ENCODE peak calls at places on chromosomes 7 and 10, in eight cellular contexts. One of them, this sample, is unnamed.

GRCh38 chr10:4144802-4145201 is 359.8 kb upstream of the KLF6 start:
- DNase-seq in pancreas: no peak
- DNase-seq in aorta: no peak
- DNase-seq in lower lobe of right lung: no peak
- DNase-seq in left ventricle myocardium inferior: no peak
- DNase-seq in cardiac muscle cell: no peak
- DNase-seq in neural progenitor cell: no peak
- DNase-seq in IMR-90: peak; percentile 20
- DNase-seq in this sample: no peak

GRCh38 chr10:127142141-127142540 is 54.2 kb downstream of the INSYN2A start:
- DNase-seq in left ventricle myocardium inferior: no peak
- DNase-seq in aorta: no peak
- DNase-seq in pancreas: no peak
- DNase-seq in lower lobe of right lung: no peak
- DNase-seq in cardiac muscle cell: no peak
- DNase-seq in IMR-90: no peak
- DNase-seq in neural progenitor cell: no peak
- DNase-seq in this sample: no peak

GRCh38 chr7:156497776-156498509 is 142.6 kb upstream of the RNF32 start:
- DNase-seq in left ventricle myocardium inferior: no peak
- DNase-seq in pancreas: no peak
- DNase-seq in lower lobe of right lung: no peak
- DNase-seq in IMR-90: no peak
- DNase-seq in cardiac muscle cell: no peak
- DNase-seq in aorta: no peak
- DNase-seq in neural progenitor cell: no peak
- DNase-seq in this sample: no peak

GRCh38 chr7:152459724-152460251 is 24.0 kb upstream of the KMT2C start:
- DNase-seq in cardiac muscle cell: peak; percentile 37
- DNase-seq in neural progenitor cell: peak; percentile 20
- DNase-seq in IMR-90: peak; percentile 40
- DNase-seq in pancreas: peak; percentile 74
- DNase-seq in aorta: peak; percentile 69
- DNase-seq in left ventricle myocardium inferior: peak; percentile 18
- DNase-seq in lower lobe of right lung: peak; percentile 60
- DNase-seq in this sample: no peak

GRCh38 chr10:83990126-83990525 is 149.2 kb upstream of the GHITM start:
- DNase-seq in pancreas: no peak
- DNase-seq in cardiac muscle cell: no peak
- DNase-seq in aorta: no peak
- DNase-seq in left ventricle myocardium inferior: no peak
- DNase-seq in lower lobe of right lung: no peak
- DNase-seq in IMR-90: no peak
- DNase-seq in neural progenitor cell: no peak
- DNase-seq in this sample: no peak

GRCh38 chr10:132395704-132396494 is 1.1 kb upstream of the PWWP2B start:
- DNase-seq in neural progenitor cell: peak; percentile 81
- DNase-seq in cardiac muscle cell: peak; percentile 84
- DNase-seq in lower lobe of right lung: peak; percentile 91
- DNase-seq in pancreas: peak; percentile 88
- DNase-seq in IMR-90: no peak
- DNase-seq in aorta: peak; percentile 84
- DNase-seq in left ventricle myocardium inferior: peak; percentile 87
- DNase-seq in this sample: no peak

GRCh38 chr10:59387951-59388431 is 25.6 kb upstream of the FAM13C start:
- DNase-seq in neural progenitor cell: peak; percentile 79
- DNase-seq in lower lobe of right lung: no peak
- DNase-seq in cardiac muscle cell: no peak
- DNase-seq in left ventricle myocardium inferior: no peak
- DNase-seq in IMR-90: peak; percentile 90
- DNase-seq in pancreas: no peak
- DNase-seq in aorta: peak; percentile 54
- DNase-seq in this sample: no peak

GRCh38 chr10:113960617-113961260 is 82.9 kb upstream of the ADRB1 start:
- DNase-seq in aorta: no peak
- DNase-seq in lower lobe of right lung: peak; percentile 49
- DNase-seq in IMR-90: no peak
- DNase-seq in neural progenitor cell: peak; percentile 26
- DNase-seq in left ventricle myocardium inferior: no peak
- DNase-seq in pancreas: no peak
- DNase-seq in cardiac muscle cell: no peak
- DNase-seq in this sample: peak; percentile 45

GRCh38 chr10:71262027-71262426 is 49.7 kb downstream of the UNC5B start:
- DNase-seq in aorta: no peak
- DNase-seq in left ventricle myocardium inferior: no peak
- DNase-seq in neural progenitor cell: no peak
- DNase-seq in lower lobe of right lung: no peak
- DNase-seq in IMR-90: no peak
- DNase-seq in cardiac muscle cell: peak; percentile 69
- DNase-seq in pancreas: no peak
- DNase-seq in this sample: no peak
- H3K4me1 ChIP-seq in aorta: no peaks in the 10 kb centered on the region
- H3K4me1 ChIP-seq in left ventricle myocardium inferior: peaks cover 94% of the 10 kb centered on the region
- H3K4me1 ChIP-seq in neural progenitor cell: peaks cover 42% of the 10 kb centered on the region
- H3K4me1 ChIP-seq in lower lobe of right lung: peaks cover 18% of the 10 kb centered on the region
- H3K4me1 ChIP-seq in IMR-90: peaks cover 31% of the 10 kb centered on the region
- H3K4me1 ChIP-seq in cardiac muscle cell: peaks cover 71% of the 10 kb centered on the region
- H3K4me1 ChIP-seq in pancreas: no peaks in the 10 kb centered on the region
- H3K4me1 ChIP-seq in this sample: no peaks in the 10 kb centered on the region

GRCh38 chr10:58065529-58065815 is 202.2 kb downstream of the IPMK start:
- DNase-seq in cardiac muscle cell: no peak
- DNase-seq in lower lobe of right lung: no peak
- DNase-seq in pancreas: no peak
- DNase-seq in aorta: no peak
- DNase-seq in left ventricle myocardium inferior: no peak
- DNase-seq in IMR-90: no peak
- DNase-seq in neural progenitor cell: no peak
- DNase-seq in this sample: no peak

GRCh38 chr10:58066979-58067378 is 200.7 kb downstream of the IPMK start:
- DNase-seq in cardiac muscle cell: no peak
- DNase-seq in lower lobe of right lung: no peak
- DNase-seq in left ventricle myocardium inferior: no peak
- DNase-seq in neural progenitor cell: no peak
- DNase-seq in IMR-90: no peak
- DNase-seq in pancreas: no peak
- DNase-seq in aorta: no peak
- DNase-seq in this sample: no peak

GRCh38 chr10:58070964-58071363 is 196.7 kb downstream of the IPMK start:
- DNase-seq in aorta: no peak
- DNase-seq in left ventricle myocardium inferior: no peak
- DNase-seq in IMR-90: no peak
- DNase-seq in lower lobe of right lung: no peak
- DNase-seq in pancreas: no peak
- DNase-seq in neural progenitor cell: no peak
- DNase-seq in cardiac muscle cell: no peak
- DNase-seq in this sample: no peak

GRCh38 chr10:58066126-58066525 is 201.6 kb downstream of the IPMK start:
- DNase-seq in aorta: no peak
- DNase-seq in cardiac muscle cell: no peak
- DNase-seq in IMR-90: no peak
- DNase-seq in left ventricle myocardium inferior: no peak
- DNase-seq in lower lobe of right lung: no peak
- DNase-seq in neural progenitor cell: no peak
- DNase-seq in pancreas: no peak
- DNase-seq in this sample: no peak

GRCh38 chr10:58068809-58069208 is 198.9 kb downstream of the IPMK start:
- DNase-seq in IMR-90: no peak
- DNase-seq in lower lobe of right lung: no peak
- DNase-seq in pancreas: no peak
- DNase-seq in aorta: no peak
- DNase-seq in left ventricle myocardium inferior: no peak
- DNase-seq in neural progenitor cell: no peak
- DNase-seq in cardiac muscle cell: no peak
- DNase-seq in this sample: no peak
- H3K36me3 ChIP-seq in IMR-90: no peaks in the 10 kb centered on the region
- H3K36me3 ChIP-seq in lower lobe of right lung: no peaks in the 10 kb centered on the region
- H3K36me3 ChIP-seq in pancreas: no peaks in the 10 kb centered on the region
- H3K36me3 ChIP-seq in aorta: no peaks in the 10 kb centered on the region
- H3K36me3 ChIP-seq in left ventricle myocardium inferior: no peaks in the 10 kb centered on the region
- H3K36me3 ChIP-seq in neural progenitor cell: no peaks in the 10 kb centered on the region
- H3K36me3 ChIP-seq in cardiac muscle cell: no peaks in the 10 kb centered on the region
- H3K36me3 ChIP-seq in this sample: no peaks in the 10 kb centered on the region

DNA sequence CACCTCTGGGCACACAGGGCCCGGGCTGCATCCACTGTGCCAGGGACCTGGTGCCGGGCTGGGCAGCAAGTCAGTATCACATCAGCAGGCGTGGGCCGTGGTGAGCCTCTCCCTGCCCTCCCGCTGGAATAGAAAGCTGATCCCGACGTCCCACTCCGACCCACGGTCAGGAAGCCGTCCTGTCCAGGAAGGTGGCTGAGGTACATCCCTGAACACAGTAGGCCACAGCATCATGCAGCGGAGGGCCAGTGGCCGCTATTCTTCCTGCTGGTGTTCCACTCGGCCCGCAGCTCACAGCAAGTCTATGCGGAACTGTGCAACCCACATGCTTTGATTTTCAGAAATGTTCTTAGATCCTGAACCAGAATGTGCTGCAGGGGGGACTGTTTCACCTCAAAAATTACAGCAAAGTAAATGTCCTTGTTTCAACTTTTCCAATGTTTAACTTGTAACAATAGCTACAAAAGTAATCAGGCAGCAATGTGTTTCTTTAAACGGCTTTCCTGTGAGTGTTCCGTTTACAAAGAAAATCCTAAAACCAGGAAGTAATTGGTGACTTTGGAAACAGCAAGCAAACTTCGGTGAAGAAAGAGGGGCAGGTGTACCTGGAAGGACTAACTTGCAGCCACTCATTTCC is 676 bp upstream of the GPR146 start:
- DNase-seq in aorta: peak; percentile 58
- DNase-seq in cardiac muscle cell: no peak
- DNase-seq in left ventricle myocardium inferior: no peak
- DNase-seq in neural progenitor cell: no peak
- DNase-seq in lower lobe of right lung: no peak
- DNase-seq in IMR-90: no peak
- DNase-seq in pancreas: peak; percentile 44
- DNase-seq in this sample: no peak
- H3K4me1 ChIP-seq in aorta: no peaks in the 10 kb centered on the region
- H3K4me1 ChIP-seq in cardiac muscle cell: peaks cover 26% of the 10 kb centered on the region
- H3K4me1 ChIP-seq in left ventricle myocardium inferior: peaks cover 73% of the 10 kb centered on the region
- H3K4me1 ChIP-seq in neural progenitor cell: peaks cover 56% of the 10 kb centered on the region
- H3K4me1 ChIP-seq in lower lobe of right lung: peaks cover 78% of the 10 kb centered on the region
- H3K4me1 ChIP-seq in IMR-90: peaks cover 20% of the 10 kb centered on the region
- H3K4me1 ChIP-seq in pancreas: peaks cover 36% of the 10 kb centered on the region
- H3K4me1 ChIP-seq in this sample: peaks cover 57% of the 10 kb centered on the region

GRCh38 chr7:99381664-99382075 is 7.1 kb downstream of the ARPC1B start:
- DNase-seq in pancreas: no peak
- DNase-seq in left ventricle myocardium inferior: no peak
- DNase-seq in IMR-90: no peak
- DNase-seq in aorta: no peak
- DNase-seq in neural progenitor cell: no peak
- DNase-seq in cardiac muscle cell: no peak
- DNase-seq in lower lobe of right lung: no peak
- DNase-seq in this sample: no peak
- H3K36me3 ChIP-seq in pancreas: no peaks in the 10 kb centered on the region
- H3K36me3 ChIP-seq in left ventricle myocardium inferior: peaks cover 35% of the 10 kb centered on the region
- H3K36me3 ChIP-seq in IMR-90: peaks cover 10% of the 10 kb centered on the region
- H3K36me3 ChIP-seq in aorta: peaks cover 4% of the 10 kb centered on the region
- H3K36me3 ChIP-seq in neural progenitor cell: no peaks in the 10 kb centered on the region
- H3K36me3 ChIP-seq in cardiac muscle cell: no peaks in the 10 kb centered on the region
- H3K36me3 ChIP-seq in lower lobe of right lung: peaks cover 52% of the 10 kb centered on the region
- H3K36me3 ChIP-seq in this sample: peaks cover 10% of the 10 kb centered on the region

GRCh38 chr7:128431221-128431620 is 21.4 kb upstream of the IMPDH1 start:
- DNase-seq in pancreas: no peak
- DNase-seq in cardiac muscle cell: no peak
- DNase-seq in IMR-90: no peak
- DNase-seq in lower lobe of right lung: peak; percentile 62
- DNase-seq in neural progenitor cell: peak; percentile 33
- DNase-seq in aorta: no peak
- DNase-seq in left ventricle myocardium inferior: no peak
- DNase-seq in this sample: no peak
- H3K4me1 ChIP-seq in pancreas: no peaks in the 10 kb centered on the region
- H3K4me1 ChIP-seq in cardiac muscle cell: no peaks in the 10 kb centered on the region
- H3K4me1 ChIP-seq in IMR-90: no peaks in the 10 kb centered on the region
- H3K4me1 ChIP-seq in lower lobe of right lung: no peaks in the 10 kb centered on the region
- H3K4me1 ChIP-seq in neural progenitor cell: peaks cover 11% of the 10 kb centered on the region
- H3K4me1 ChIP-seq in aorta: no peaks in the 10 kb centered on the region
- H3K4me1 ChIP-seq in left ventricle myocardium inferior: peaks cover 2% of the 10 kb centered on the region
- H3K4me1 ChIP-seq in this sample: no peaks in the 10 kb centered on the region

GRCh38 chr7:15104411-15105092 is 202.0 kb upstream of the DGKB start:
- DNase-seq in neural progenitor cell: no peak
- DNase-seq in pancreas: no peak
- DNase-seq in left ventricle myocardium inferior: no peak
- DNase-seq in IMR-90: no peak
- DNase-seq in aorta: no peak
- DNase-seq in lower lobe of right lung: no peak
- DNase-seq in cardiac muscle cell: no peak
- DNase-seq in this sample: no peak
- H3K36me3 ChIP-seq in neural progenitor cell: no peaks in the 10 kb centered on the region
- H3K36me3 ChIP-seq in pancreas: no peaks in the 10 kb centered on the region
- H3K36me3 ChIP-seq in left ventricle myocardium inferior: no peaks in the 10 kb centered on the region
- H3K36me3 ChIP-seq in IMR-90: no peaks in the 10 kb centered on the region
- H3K36me3 ChIP-seq in aorta: no peaks in the 10 kb centered on the region
- H3K36me3 ChIP-seq in lower lobe of right lung: no peaks in the 10 kb centered on the region
- H3K36me3 ChIP-seq in cardiac muscle cell: no peaks in the 10 kb centered on the region
- H3K36me3 ChIP-seq in this sample: no peaks in the 10 kb centered on the region

DNA sequence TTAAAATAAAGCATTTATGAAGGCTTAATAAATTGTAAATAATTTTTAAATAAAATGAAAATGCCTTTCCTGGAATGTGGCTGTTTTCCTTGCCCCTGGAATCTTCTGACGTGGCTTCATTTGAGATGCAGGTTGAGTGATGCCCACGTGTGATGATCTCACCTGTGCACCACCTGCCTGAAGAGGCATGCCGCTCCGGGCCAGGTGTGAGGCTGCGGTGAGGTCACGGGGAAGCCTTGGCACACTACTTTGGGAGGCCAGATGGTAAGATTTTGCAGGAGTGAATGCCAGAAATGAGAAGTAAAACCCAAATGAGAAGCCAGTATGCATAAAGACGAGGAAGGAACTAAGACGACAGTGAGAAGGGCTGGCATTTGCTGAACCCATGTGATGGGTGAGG is 36.2 kb downstream of the GOT1 start:
- DNase-seq in aorta: no peak
- DNase-seq in pancreas: peak; percentile 42
- DNase-seq in IMR-90: no peak
- DNase-seq in left ventricle myocardium inferior: no peak
- DNase-seq in cardiac muscle cell: no peak
- DNase-seq in neural progenitor cell: no peak
- DNase-seq in lower lobe of right lung: no peak
- DNase-seq in this sample: no peak
- H3K4me1 ChIP-seq in aorta: no peaks in the 10 kb centered on the region
- H3K4me1 ChIP-seq in pancreas: no peaks in the 10 kb centered on the region
- H3K4me1 ChIP-seq in IMR-90: peaks cover 12% of the 10 kb centered on the region
- H3K4me1 ChIP-seq in left ventricle myocardium inferior: peaks cover 65% of the 10 kb centered on the region
- H3K4me1 ChIP-seq in cardiac muscle cell: no peaks in the 10 kb centered on the region
- H3K4me1 ChIP-seq in neural progenitor cell: no peaks in the 10 kb centered on the region
- H3K4me1 ChIP-seq in lower lobe of right lung: peaks cover 14% of the 10 kb centered on the region
- H3K4me1 ChIP-seq in this sample: peaks cover 4% of the 10 kb centered on the region

DNA sequence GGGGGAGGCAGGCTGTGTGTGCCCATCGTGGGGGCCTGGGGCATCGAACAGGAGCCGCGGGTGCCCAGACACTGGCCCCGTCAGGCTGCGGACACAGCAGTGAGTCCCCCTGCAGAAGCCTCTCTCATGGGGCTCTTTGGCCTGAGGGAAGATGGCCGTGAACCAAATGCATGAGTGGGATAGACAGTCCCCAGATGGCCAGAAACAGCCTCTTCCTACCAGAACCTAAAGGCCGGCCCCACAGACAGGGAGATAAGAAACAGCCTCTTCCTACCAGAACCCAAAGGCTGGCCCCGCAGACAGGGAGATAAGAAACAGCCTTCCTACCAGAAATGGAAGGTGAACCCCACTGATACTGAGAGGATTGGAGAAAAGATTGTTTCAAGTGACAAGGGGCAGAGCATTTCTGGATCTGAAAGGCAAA is 16.6 kb downstream of the IDI2 start:
- DNase-seq in lower lobe of right lung: no peak
- DNase-seq in neural progenitor cell: no peak
- DNase-seq in aorta: no peak
- DNase-seq in IMR-90: no peak
- DNase-seq in left ventricle myocardium inferior: no peak
- DNase-seq in cardiac muscle cell: no peak
- DNase-seq in pancreas: no peak
- DNase-seq in this sample: no peak
- H3K36me3 ChIP-seq in lower lobe of right lung: peaks cover 97% of the 10 kb centered on the region
- H3K36me3 ChIP-seq in neural progenitor cell: no peaks in the 10 kb centered on the region
- H3K36me3 ChIP-seq in aorta: peaks cover 9% of the 10 kb centered on the region
- H3K36me3 ChIP-seq in IMR-90: peaks cover 68% of the 10 kb centered on the region
- H3K36me3 ChIP-seq in left ventricle myocardium inferior: peaks cover 98% of the 10 kb centered on the region
- H3K36me3 ChIP-seq in cardiac muscle cell: peaks cover 59% of the 10 kb centered on the region
- H3K36me3 ChIP-seq in pancreas: peaks cover 9% of the 10 kb centered on the region
- H3K36me3 ChIP-seq in this sample: peaks cover 72% of the 10 kb centered on the region